ENCODE peak calls at places on chromosomes 2 and 18, in five cellular contexts. One of them, this sample, is unnamed.
A peak's percentile ranks its signal among the peaks of the same experiment; 100 is the strongest.

GRCh38 chr2:240229603-240230423 is 89.4 kb upstream of the OTOS start:
- DNase-seq in uterus: no peak
- DNase-seq in IMR-90: peak; percentile 56
- DNase-seq in gastrocnemius medialis: no peak
- DNase-seq in left lung: no peak
- DNase-seq in this sample: peak; percentile 39

GRCh38 chr2:20213651-20214565 is 11.0 kb downstream of the SDC1 start:
- DNase-seq in uterus: no peak
- DNase-seq in IMR-90: no peak
- DNase-seq in gastrocnemius medialis: no peak
- DNase-seq in left lung: no peak
- DNase-seq in this sample: no peak

GRCh38 chr2:104836253-104836652 is 17.7 kb upstream of the POU3F3 start:
- DNase-seq in uterus: no peak
- DNase-seq in IMR-90: no peak
- DNase-seq in gastrocnemius medialis: no peak
- DNase-seq in left lung: no peak
- DNase-seq in this sample: no peak

GRCh38 chr18:60082790-60083189 is 183.0 kb downstream of the PMAIP1 start:
- DNase-seq in uterus: no peak
- DNase-seq in IMR-90: no peak
- DNase-seq in gastrocnemius medialis: no peak
- DNase-seq in left lung: no peak
- DNase-seq in this sample: no peak

GRCh38 chr2:55425449-55425848 is 5.8 kb upstream of the CCDC88A start:
- DNase-seq in uterus: no peak
- DNase-seq in IMR-90: peak; percentile 94
- DNase-seq in gastrocnemius medialis: no peak
- DNase-seq in left lung: no peak
- DNase-seq in this sample: no peak

GRCh38 chr2:225765845-225766244 is 366.3 kb downstream of the NYAP2 start:
- DNase-seq in uterus: no peak
- DNase-seq in IMR-90: no peak
- DNase-seq in gastrocnemius medialis: no peak
- DNase-seq in left lung: no peak
- DNase-seq in this sample: no peak

GRCh38 chr2:237200462-237200861 is 114.8 kb downstream of the COPS8 start:
- DNase-seq in uterus: no peak
- DNase-seq in IMR-90: no peak
- DNase-seq in gastrocnemius medialis: no peak
- DNase-seq in left lung: no peak
- DNase-seq in this sample: peak; percentile 64

GRCh38 chr18:25349131-25349925 is 2.6 kb downstream of the ZNF521 start:
- DNase-seq in uterus: peak; percentile 44
- DNase-seq in IMR-90: peak; percentile 69
- DNase-seq in gastrocnemius medialis: no peak
- DNase-seq in left lung: peak; percentile 81
- DNase-seq in this sample: peak; percentile 70

GRCh38 chr2:86301010-86301409 is 36.4 kb downstream of the REEP1 start:
- DNase-seq in uterus: peak; percentile 38
- DNase-seq in IMR-90: no peak
- DNase-seq in gastrocnemius medialis: no peak
- DNase-seq in left lung: no peak
- DNase-seq in this sample: peak; percentile 79

GRCh38 chr2:198287706-198288105 is 483.3 kb downstream of the PLCL1 start:
- DNase-seq in uterus: no peak
- DNase-seq in IMR-90: no peak
- DNase-seq in gastrocnemius medialis: no peak
- DNase-seq in left lung: no peak
- DNase-seq in this sample: no peak

GRCh38 chr2:177983183-177983788 is 89.3 kb downstream of the PDE11A start:
- DNase-seq in uterus: no peak
- DNase-seq in IMR-90: peak; percentile 71
- DNase-seq in gastrocnemius medialis: peak; percentile 16
- DNase-seq in left lung: no peak
- DNase-seq in this sample: no peak

GRCh38 chr2:85539361-85540130 is 578 bp downstream of the MAT2A start:
- DNase-seq in uterus: peak; percentile 78
- DNase-seq in IMR-90: peak; percentile 61
- DNase-seq in gastrocnemius medialis: peak; percentile 70
- DNase-seq in left lung: peak; percentile 91
- DNase-seq in this sample: peak; percentile 88

GRCh38 chr2:207516206-207516605 is 13.6 kb upstream of the CREB1 start:
- DNase-seq in uterus: no peak
- DNase-seq in IMR-90: no peak
- DNase-seq in gastrocnemius medialis: no peak
- DNase-seq in left lung: no peak
- DNase-seq in this sample: no peak

GRCh38 chr2:192016265-192016664 is 169.4 kb upstream of the CAVIN2 start:
- DNase-seq in uterus: no peak
- DNase-seq in IMR-90: peak; percentile 85
- DNase-seq in gastrocnemius medialis: no peak
- DNase-seq in left lung: no peak
- DNase-seq in this sample: no peak

GRCh38 chr18:50696436-50696835 is 123.4 kb downstream of the MRO start:
- DNase-seq in uterus: no peak
- DNase-seq in IMR-90: no peak
- DNase-seq in gastrocnemius medialis: no peak
- DNase-seq in left lung: no peak
- DNase-seq in this sample: peak; percentile 50

GRCh38 chr2:192783643-192784042 is 588.9 kb upstream of the TMEFF2 start:
- DNase-seq in uterus: no peak
- DNase-seq in IMR-90: no peak
- DNase-seq in gastrocnemius medialis: no peak
- DNase-seq in left lung: no peak
- DNase-seq in this sample: no peak

GRCh38 chr2:169027240-169027639 is 3.9 kb downstream of the ABCB11 start:
- DNase-seq in uterus: no peak
- DNase-seq in IMR-90: no peak
- DNase-seq in gastrocnemius medialis: no peak
- DNase-seq in left lung: no peak
- DNase-seq in this sample: no peak

GRCh38 chr2:73279852-73280251 is 4.4 kb downstream of the FBXO41 start:
- DNase-seq in uterus: no peak
- DNase-seq in IMR-90: peak; percentile 10
- DNase-seq in gastrocnemius medialis: no peak
- DNase-seq in left lung: no peak
- DNase-seq in this sample: no peak

GRCh38 chr2:111919794-111920608 is 21.6 kb downstream of the MERTK start:
- DNase-seq in uterus: no peak
- DNase-seq in IMR-90: no peak
- DNase-seq in gastrocnemius medialis: no peak
- DNase-seq in left lung: peak; percentile 87
- DNase-seq in this sample: peak; percentile 74

GRCh38 chr18:9613550-9614400 is 584 bp downstream of the PPP4R1 start:
- DNase-seq in uterus: peak; percentile 55
- DNase-seq in IMR-90: peak; percentile 27
- DNase-seq in gastrocnemius medialis: peak; percentile 26
- DNase-seq in left lung: peak; percentile 90
- DNase-seq in this sample: peak; percentile 83

GRCh38 chr2:142140434-142140845 is 9.6 kb upstream of the LRP1B start:
- DNase-seq in uterus: no peak
- DNase-seq in IMR-90: peak; percentile 9
- DNase-seq in gastrocnemius medialis: no peak
- DNase-seq in left lung: no peak
- DNase-seq in this sample: no peak

GRCh38 chr2:43058761-43059160 is 167.6 kb downstream of the ZFP36L2 start:
- DNase-seq in uterus: no peak
- DNase-seq in IMR-90: no peak
- DNase-seq in gastrocnemius medialis: peak; percentile 3
- DNase-seq in left lung: no peak
- DNase-seq in this sample: peak; percentile 62

GRCh38 chr2:134917219-134917957 is 1.2 kb upstream of the CCNT2 start:
- DNase-seq in uterus: peak; percentile 24
- DNase-seq in IMR-90: no peak
- DNase-seq in gastrocnemius medialis: peak; percentile 17
- DNase-seq in left lung: peak; percentile 65
- DNase-seq in this sample: no peak

GRCh38 chr18:59093668-59094067 is 46.0 kb upstream of the SEC11C start:
- DNase-seq in uterus: no peak
- DNase-seq in IMR-90: no peak
- DNase-seq in gastrocnemius medialis: no peak
- DNase-seq in left lung: no peak
- DNase-seq in this sample: no peak

GRCh38 chr2:125471963-125472362 is 1184.0 kb upstream of the GYPC start:
- DNase-seq in uterus: no peak
- DNase-seq in IMR-90: peak; percentile 38
- DNase-seq in gastrocnemius medialis: no peak
- DNase-seq in left lung: peak; percentile 54
- DNase-seq in this sample: no peak

GRCh38 chr2:224722777-224723176 is 6.6 kb upstream of the CCDC195 start:
- DNase-seq in uterus: no peak
- DNase-seq in IMR-90: no peak
- DNase-seq in gastrocnemius medialis: no peak
- DNase-seq in left lung: no peak
- DNase-seq in this sample: no peak

GRCh38 chr2:138249207-138249606 is 252.4 kb upstream of the SPOPL start:
- DNase-seq in uterus: no peak
- DNase-seq in IMR-90: no peak
- DNase-seq in gastrocnemius medialis: no peak
- DNase-seq in left lung: no peak
- DNase-seq in this sample: no peak

DNA sequence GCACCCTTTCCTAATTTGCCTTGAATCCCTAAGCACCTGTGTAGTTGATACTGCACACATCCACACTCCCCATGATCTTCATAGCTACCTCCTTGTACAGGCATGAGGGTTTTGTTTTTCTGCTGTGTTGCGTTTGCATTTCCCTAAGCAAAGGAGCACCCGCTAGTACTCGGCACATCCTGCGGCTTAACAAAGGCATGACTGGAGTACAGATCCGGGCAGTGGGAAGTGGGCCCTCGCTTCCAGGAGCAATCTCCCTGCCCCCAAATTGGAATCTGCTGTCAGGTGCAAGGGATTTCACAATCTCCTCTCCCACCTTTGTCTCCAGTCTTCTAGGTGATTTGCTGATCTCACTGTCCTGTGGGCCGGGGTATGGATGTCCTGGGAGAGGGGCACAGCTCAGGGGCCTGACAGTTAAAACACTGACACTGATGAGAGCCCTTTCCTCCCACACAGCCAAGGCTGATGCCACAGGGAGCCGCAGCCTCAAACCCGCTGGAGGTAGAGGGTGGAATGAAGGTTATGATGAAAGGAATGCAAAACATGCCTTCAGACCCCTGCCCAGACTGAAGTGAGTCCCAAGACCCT is 98.7 kb upstream of the THOC1 start:
- DNase-seq in uterus: no peak
- DNase-seq in IMR-90: no peak
- DNase-seq in gastrocnemius medialis: no peak
- DNase-seq in left lung: no peak
- DNase-seq in this sample: no peak
- H3K4me1 ChIP-seq in uterus: peaks cover 5% of the 10 kb centered on the region
- H3K4me1 ChIP-seq in IMR-90: peaks cover 5% of the 10 kb centered on the region
- H3K4me1 ChIP-seq in gastrocnemius medialis: no peaks in the 10 kb centered on the region
- H3K4me1 ChIP-seq in left lung: peaks cover 34% of the 10 kb centered on the region
- H3K4me1 ChIP-seq in this sample: peaks cover 11% of the 10 kb centered on the region

GRCh38 chr2:217828336-217828735 is 174.5 kb downstream of the TNS1 start:
- DNase-seq in uterus: no peak
- DNase-seq in IMR-90: no peak
- DNase-seq in gastrocnemius medialis: peak; percentile 78
- DNase-seq in left lung: no peak
- DNase-seq in this sample: no peak
- H3K4me1 ChIP-seq in uterus: peaks cover 4% of the 10 kb centered on the region
- H3K4me1 ChIP-seq in IMR-90: peaks cover 2% of the 10 kb centered on the region
- H3K4me1 ChIP-seq in gastrocnemius medialis: peaks cover 96% of the 10 kb centered on the region
- H3K4me1 ChIP-seq in left lung: peaks cover 49% of the 10 kb centered on the region
- H3K4me1 ChIP-seq in this sample: peaks cover 89% of the 10 kb centered on the region

DNA sequence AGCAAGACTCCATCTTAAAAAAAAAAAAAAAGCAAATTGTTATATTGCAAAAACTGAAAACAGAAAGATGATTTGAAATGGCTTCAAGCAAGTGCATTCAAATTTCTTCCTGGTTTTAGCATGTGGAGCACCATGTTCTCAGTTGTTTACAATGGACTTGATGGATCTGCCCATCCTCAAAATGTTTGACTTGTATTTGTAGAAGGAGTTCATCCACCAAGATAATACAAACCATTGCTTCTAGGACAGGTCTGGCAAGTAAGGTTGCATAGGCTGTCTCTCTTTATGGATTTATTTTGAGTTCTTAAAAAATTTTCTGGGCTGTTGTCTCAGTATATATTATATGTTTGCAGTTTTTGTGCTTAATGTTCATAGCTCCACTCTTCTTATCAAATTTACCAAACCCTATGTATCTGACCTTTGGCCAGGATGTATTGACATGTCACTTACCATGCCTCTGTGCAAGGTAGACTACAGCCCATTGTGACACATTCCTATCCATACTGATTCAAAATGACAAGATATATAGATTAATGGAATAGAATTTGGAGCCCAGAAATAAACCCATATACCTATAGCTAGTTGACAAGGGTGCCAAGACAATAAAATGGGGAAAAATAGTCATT is 21.7 kb upstream of the ZCCHC2 start:
- DNase-seq in uterus: no peak
- DNase-seq in IMR-90: no peak
- DNase-seq in gastrocnemius medialis: no peak
- DNase-seq in left lung: no peak
- DNase-seq in this sample: no peak
- H3K4me1 ChIP-seq in uterus: no peaks in the 10 kb centered on the region
- H3K4me1 ChIP-seq in IMR-90: no peaks in the 10 kb centered on the region
- H3K4me1 ChIP-seq in gastrocnemius medialis: no peaks in the 10 kb centered on the region
- H3K4me1 ChIP-seq in left lung: peaks cover 24% of the 10 kb centered on the region
- H3K4me1 ChIP-seq in this sample: peaks cover 5% of the 10 kb centered on the region

DNA sequence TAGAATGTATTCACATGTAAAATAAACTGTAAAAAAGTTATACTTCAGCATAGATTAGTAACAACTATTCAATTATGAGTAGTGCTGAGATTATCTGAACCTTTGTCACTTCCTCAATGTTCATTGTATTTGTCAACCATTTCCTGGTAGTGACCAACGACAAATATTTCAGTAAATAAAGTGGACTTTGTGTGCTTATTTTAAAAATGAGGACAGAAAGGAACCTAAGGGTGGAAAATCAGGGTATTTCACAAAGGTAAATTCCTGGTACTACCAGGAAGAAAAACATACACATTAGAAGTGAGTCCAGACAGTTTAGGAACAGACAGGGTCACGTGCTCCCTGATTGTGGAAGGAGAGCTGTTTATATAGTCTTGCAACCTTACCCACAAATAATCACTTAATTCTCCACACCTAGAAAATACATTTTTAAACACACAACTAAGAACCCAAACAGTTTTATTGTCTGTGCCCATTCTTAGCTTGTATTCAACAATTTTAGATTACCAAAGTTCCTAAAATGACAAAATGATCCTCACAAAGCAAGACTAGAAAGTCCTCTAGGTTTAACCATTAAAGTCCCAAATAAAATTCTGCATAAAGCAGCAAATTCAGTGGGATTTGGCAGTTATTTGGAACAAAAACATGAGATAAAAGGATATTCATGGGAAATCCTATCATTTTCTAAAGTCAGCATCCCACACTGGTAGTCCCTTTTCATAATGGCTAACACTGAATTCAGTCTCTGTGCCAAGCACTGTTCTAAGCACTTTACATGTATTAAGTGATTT is 28.2 kb downstream of the PELI1 start:
- DNase-seq in uterus: no peak
- DNase-seq in IMR-90: no peak
- DNase-seq in gastrocnemius medialis: no peak
- DNase-seq in left lung: no peak
- DNase-seq in this sample: no peak
- H3K4me1 ChIP-seq in uterus: peaks cover 7% of the 10 kb centered on the region
- H3K4me1 ChIP-seq in IMR-90: no peaks in the 10 kb centered on the region
- H3K4me1 ChIP-seq in gastrocnemius medialis: peaks cover 58% of the 10 kb centered on the region
- H3K4me1 ChIP-seq in left lung: peaks cover 99% of the 10 kb centered on the region
- H3K4me1 ChIP-seq in this sample: peaks cover 88% of the 10 kb centered on the region

This sample was measured in sigmoid colon.